ENCODE peak calls at places on chromosomes 2 and 18, in six cellular contexts. M is tibial nerve, V is HepG2, O is A549, A is ovary, H is stomach. K is an unnamed sample.

GRCh38 chr18:9435041-9435440 is 40.3 kb upstream of the RALBP1 start:
- DNase-seq in O (no peak), V (no peak), M (no peak), H (no peak), A (no peak), K (peak; percentile 15)

GRCh38 chr2:165573534-165574461 is 104.3 kb downstream of the CSRNP3 start:
- DNase-seq in O (peak; percentile 29), M (peak; percentile 34), H (peak; percentile 38), A (peak; percentile 65), V (peak; percentile 78), K (peak; percentile 53)

GRCh38 chr2:231920366-231920765 is 5.8 kb downstream of the NPPC start:
- DNase-seq in O (no peak), H (no peak), A (no peak), V (no peak), M (no peak), K (no peak)

GRCh38 chr2:157194097-157194688 is 63.3 kb upstream of the GALNT5 start:
- DNase-seq in H (no peak), O (peak; percentile 63), V (peak; percentile 46), M (peak; percentile 56), A (no peak), K (no peak)

GRCh38 chr18:24791736-24792135 is 331.3 kb downstream of the HRH4 start:
- DNase-seq in H (no peak), O (no peak), A (no peak), M (no peak), V (no peak), K (no peak)

GRCh38 chr18:64134044-64134757 is 14.7 kb downstream of the LINC00305 start:
- DNase-seq in A (no peak), M (no peak), O (peak; percentile 3), V (no peak), H (no peak), K (no peak)

GRCh38 chr2:32425719-32426141 is 68.9 kb downstream of the BIRC6 start:
- DNase-seq in M (no peak), A (no peak), H (no peak), O (no peak), V (no peak), K (no peak)

GRCh38 chr2:181077128-181077709 is 96.8 kb downstream of the UBE2E3 start:
- DNase-seq in H (no peak), M (no peak), V (peak; percentile 60), A (no peak), O (peak; percentile 53), K (no peak)

GRCh38 chr2:72579595-72580180 is 246.1 kb downstream of the EXOC6B start:
- DNase-seq in V (peak; percentile 70), H (no peak), M (no peak), A (no peak), O (peak; percentile 74), K (no peak)

GRCh38 chr2:77147154-77147553 is 375.0 kb downstream of the LRRTM4 start:
- DNase-seq in V (no peak), M (no peak), H (no peak), O (no peak), A (no peak), K (no peak)

GRCh38 chr2:177405029-177405692 is 12.6 kb downstream of the AGPS start:
- DNase-seq in A (no peak), M (no peak), O (no peak), H (no peak), V (peak; percentile 82), K (no peak)

GRCh38 chr2:203567786-203568185 is 32.7 kb upstream of the RAPH1 start:
- DNase-seq in A (no peak), V (no peak), H (no peak), O (no peak), M (no peak), K (no peak)

GRCh38 chr2:101383016-101383541 is 4.2 kb downstream of the CREG2 start:
- DNase-seq in H (no peak), M (no peak), A (no peak), O (no peak), V (no peak), K (no peak)
- TF ChIP-seq POLR2A in H (no peak), M (no peak), A (no peak), O (no peak), V (no peak), K (no peak)

DNA sequence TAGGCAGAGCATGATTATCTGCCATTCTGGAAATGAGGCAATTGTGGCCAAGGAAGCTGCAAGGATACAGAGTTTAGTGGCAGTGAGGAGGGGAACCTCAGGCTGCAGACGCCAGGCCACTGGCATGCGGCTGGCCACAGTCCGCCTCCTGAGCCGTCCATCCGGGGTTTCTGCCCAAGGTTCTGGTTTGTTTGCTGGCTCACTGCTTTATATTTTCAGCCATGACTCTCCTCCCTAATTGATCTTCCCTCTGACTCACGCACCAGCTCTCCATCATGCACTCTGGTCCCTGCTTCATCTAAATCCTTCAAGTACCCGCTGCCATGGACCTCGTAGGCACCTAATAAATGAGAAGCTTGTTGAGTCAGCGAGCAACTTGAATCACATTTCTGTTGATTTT is 107.8 kb upstream of the REV1 start:
- DNase-seq in O (no peak), M (no peak), A (no peak), V (no peak), H (no peak), K (peak; percentile 53)
- TF ChIP-seq EP300 in O (no peak), M (no peak), A (no peak), V (no peak), H (no peak), K (no peak)

GRCh38 chr2:28394997-28395333 is 2.3 kb downstream of the FOSL2 start:
- DNase-seq in M (no peak), A (no peak), V (no peak), O (no peak), H (no peak), K (no peak)

GRCh38 chr2:28393115-28393836 is 618 bp downstream of the FOSL2 start:
- DNase-seq in H (peak; percentile 69), V (no peak), O (peak; percentile 63), M (no peak), A (peak; percentile 81), K (peak; percentile 64)

GRCh38 chr2:28395334-28396061 is 2.8 kb downstream of the FOSL2 start:
- DNase-seq in V (no peak), O (peak; percentile 54), M (peak; percentile 74), H (no peak), A (peak; percentile 71), K (peak; percentile 79)

GRCh38 chr2:28392297-28393114 is at the start of gene FOSL2:
- DNase-seq in O (peak; percentile 100), A (peak; percentile 96), H (peak; percentile 96), M (peak; percentile 98), V (peak; percentile 100), K (peak; percentile 97)

GRCh38 chr2:28394331-28394877 is 1.7 kb downstream of the FOSL2 start:
- DNase-seq in A (peak; percentile 73), M (peak; percentile 57), O (peak; percentile 44), H (peak; percentile 62), V (no peak), K (peak; percentile 77)
- TF ChIP-seq POLR2A in A (no peak), M (no peak), O (no peak), H (peak; percentile 23), V (no peak), K (peak; percentile 44)

DNA sequence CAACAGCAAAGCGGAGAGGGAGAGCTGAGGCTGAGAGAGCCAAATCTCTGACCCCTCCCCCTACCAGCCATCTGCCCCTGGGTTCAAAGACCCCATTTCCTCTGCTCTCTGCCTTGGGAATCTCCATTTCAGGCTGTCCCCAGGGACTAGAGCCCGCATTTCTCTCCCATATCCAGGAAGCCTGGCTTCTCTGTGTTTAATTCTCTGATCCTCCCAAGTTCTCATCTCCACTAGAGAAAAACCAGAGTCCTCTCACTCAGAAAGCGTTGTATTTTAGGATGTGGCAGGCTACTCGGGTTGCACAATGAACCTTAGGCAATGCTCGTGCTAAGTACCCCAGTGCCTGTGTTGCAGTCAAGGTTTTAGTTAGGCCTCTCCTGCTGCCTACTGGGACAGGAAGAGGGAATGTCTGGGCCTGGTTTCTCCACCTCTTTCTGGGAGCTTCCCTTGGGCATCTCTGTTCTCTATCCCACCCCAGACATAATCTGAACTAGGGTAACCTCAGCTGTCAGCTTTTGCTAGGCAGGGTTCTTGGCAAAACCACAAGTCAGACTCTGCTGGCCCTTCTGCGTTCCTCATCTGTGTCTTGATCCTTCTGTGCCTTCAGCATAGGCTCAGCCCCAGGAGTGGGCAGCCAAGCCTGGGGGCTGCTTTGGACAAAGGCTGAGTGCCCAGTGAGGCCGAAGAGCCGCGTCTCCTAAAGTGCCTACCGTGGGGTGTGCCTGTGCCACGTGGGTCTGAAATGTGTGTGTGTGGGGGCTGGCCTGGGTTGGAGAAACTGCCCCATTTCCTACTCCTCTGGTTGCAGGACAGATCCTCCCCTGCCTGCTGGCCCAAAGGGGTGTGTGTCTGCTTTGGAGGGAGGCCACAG is 96.8 kb downstream of the STPG4 start:
- DNase-seq in A (no peak), V (no peak), M (peak; percentile 83), H (no peak), O (no peak), K (peak; percentile 74)
- TF ChIP-seq EP300 in A (no peak), V (no peak), M (peak; percentile 10), H (peak; percentile 50), O (no peak), K (no peak)

GRCh38 chr2:150474326-150475074 is 13.0 kb downstream of the RND3 start:
- DNase-seq in A (no peak), V (no peak), O (no peak), M (no peak), H (no peak), K (no peak)

GRCh38 chr2:150476213-150476740 is 11.2 kb downstream of the RND3 start:
- DNase-seq in H (no peak), O (no peak), V (no peak), M (no peak), A (no peak), K (no peak)

GRCh38 chr2:150472122-150472899 is 15.2 kb downstream of the RND3 start:
- DNase-seq in M (peak; percentile 29), O (peak; percentile 83), V (no peak), H (peak; percentile 39), A (no peak), K (peak; percentile 48)

GRCh38 chr2:150475479-150476212 is 11.8 kb downstream of the RND3 start:
- DNase-seq in H (no peak), V (no peak), A (no peak), M (no peak), O (no peak), K (no peak)

GRCh38 chr2:150473767-150474166 is 13.7 kb downstream of the RND3 start:
- DNase-seq in A (no peak), V (no peak), M (no peak), O (no peak), H (no peak), K (no peak)
- TF ChIP-seq POLR2A in A (no peak), V (no peak), M (no peak), O (no peak), H (no peak), K (no peak)